ENCODE peak calls at places on chromosome 6, in eight cellular contexts. One of them, this sample, is unnamed.

GRCh38 chr6:37155394-37156312 is 14.3 kb upstream of the PIM1 start:
- DNase-seq in Calu3: no peak
- DNase-seq in GM23338: no peak
- DNase-seq in CD4-positive, alpha-beta T cell: no peak
- DNase-seq in SK-N-SH: no peak
- DNase-seq in AG09309: no peak
- DNase-seq in esophagus squamous epithelium: no peak
- DNase-seq in neural progenitor cell: no peak
- DNase-seq in this sample: peak

GRCh38 chr6:119351005-119351394 is 1.4 kb upstream of the MAN1A1 start:
- DNase-seq in esophagus squamous epithelium: no peak
- DNase-seq in CD4-positive, alpha-beta T cell: no peak
- DNase-seq in SK-N-SH: peak
- DNase-seq in Calu3: no peak
- DNase-seq in neural progenitor cell: no peak
- DNase-seq in AG09309: peak
- DNase-seq in GM23338: no peak
- DNase-seq in this sample: peak

GRCh38 chr6:121794630-121795029 is 359.2 kb downstream of the GJA1 start:
- DNase-seq in GM23338: no peak
- DNase-seq in Calu3: peak
- DNase-seq in SK-N-SH: no peak
- DNase-seq in neural progenitor cell: no peak
- DNase-seq in CD4-positive, alpha-beta T cell: no peak
- DNase-seq in AG09309: peak
- DNase-seq in esophagus squamous epithelium: no peak
- DNase-seq in this sample: no peak

GRCh38 chr6:80205404-80205803 is 98.9 kb downstream of the BCKDHB start:
- DNase-seq in Calu3: no peak
- DNase-seq in esophagus squamous epithelium: no peak
- DNase-seq in neural progenitor cell: no peak
- DNase-seq in GM23338: no peak
- DNase-seq in CD4-positive, alpha-beta T cell: no peak
- DNase-seq in AG09309: no peak
- DNase-seq in SK-N-SH: no peak
- DNase-seq in this sample: no peak

GRCh38 chr6:111624391-111625098 is 18.9 kb upstream of the TRAF3IP2 start:
- DNase-seq in SK-N-SH: no peak
- DNase-seq in esophagus squamous epithelium: no peak
- DNase-seq in AG09309: no peak
- DNase-seq in neural progenitor cell: no peak
- DNase-seq in Calu3: no peak
- DNase-seq in GM23338: no peak
- DNase-seq in CD4-positive, alpha-beta T cell: no peak
- DNase-seq in this sample: no peak

GRCh38 chr6:95203153-95203754 is 374.1 kb upstream of the MANEA start:
- DNase-seq in Calu3: peak
- DNase-seq in CD4-positive, alpha-beta T cell: no peak
- DNase-seq in AG09309: no peak
- DNase-seq in SK-N-SH: peak
- DNase-seq in esophagus squamous epithelium: no peak
- DNase-seq in neural progenitor cell: peak
- DNase-seq in GM23338: peak
- DNase-seq in this sample: peak

GRCh38 chr6:6785163-6785521 is 196.6 kb downstream of the LY86 start:
- DNase-seq in esophagus squamous epithelium: no peak
- DNase-seq in AG09309: no peak
- DNase-seq in neural progenitor cell: no peak
- DNase-seq in Calu3: no peak
- DNase-seq in SK-N-SH: no peak
- DNase-seq in CD4-positive, alpha-beta T cell: no peak
- DNase-seq in GM23338: no peak
- DNase-seq in this sample: no peak

GRCh38 chr6:161031721-161032495 is 40.3 kb downstream of the MAP3K4 start:
- DNase-seq in SK-N-SH: no peak
- DNase-seq in Calu3: no peak
- DNase-seq in esophagus squamous epithelium: no peak
- DNase-seq in neural progenitor cell: no peak
- DNase-seq in AG09309: no peak
- DNase-seq in CD4-positive, alpha-beta T cell: no peak
- DNase-seq in GM23338: no peak
- DNase-seq in this sample: no peak

GRCh38 chr6:69593706-69594105 is 203.1 kb downstream of the LMBRD1 start:
- DNase-seq in SK-N-SH: no peak
- DNase-seq in GM23338: no peak
- DNase-seq in Calu3: no peak
- DNase-seq in neural progenitor cell: peak
- DNase-seq in esophagus squamous epithelium: no peak
- DNase-seq in AG09309: no peak
- DNase-seq in CD4-positive, alpha-beta T cell: no peak
- DNase-seq in this sample: no peak

GRCh38 chr6:44022296-44022661 is 105.0 kb downstream of the MRPL14 start:
- DNase-seq in GM23338: no peak
- DNase-seq in SK-N-SH: no peak
- DNase-seq in neural progenitor cell: no peak
- DNase-seq in Calu3: no peak
- DNase-seq in CD4-positive, alpha-beta T cell: no peak
- DNase-seq in AG09309: no peak
- DNase-seq in esophagus squamous epithelium: no peak
- DNase-seq in this sample: no peak

GRCh38 chr6:3940703-3941102 is 91.5 kb downstream of the FAM50B start:
- DNase-seq in neural progenitor cell: no peak
- DNase-seq in AG09309: no peak
- DNase-seq in GM23338: no peak
- DNase-seq in esophagus squamous epithelium: no peak
- DNase-seq in Calu3: no peak
- DNase-seq in SK-N-SH: no peak
- DNase-seq in CD4-positive, alpha-beta T cell: no peak
- DNase-seq in this sample: no peak

GRCh38 chr6:86966271-86966670 is 28.9 kb downstream of the HTR1E start:
- DNase-seq in SK-N-SH: no peak
- DNase-seq in Calu3: no peak
- DNase-seq in neural progenitor cell: no peak
- DNase-seq in esophagus squamous epithelium: no peak
- DNase-seq in GM23338: no peak
- DNase-seq in CD4-positive, alpha-beta T cell: no peak
- DNase-seq in AG09309: no peak
- DNase-seq in this sample: no peak

GRCh38 chr6:97885230-97885772 is 602.3 kb upstream of the MMS22L start:
- DNase-seq in esophagus squamous epithelium: no peak
- DNase-seq in neural progenitor cell: no peak
- DNase-seq in AG09309: no peak
- DNase-seq in SK-N-SH: no peak
- DNase-seq in Calu3: no peak
- DNase-seq in GM23338: no peak
- DNase-seq in CD4-positive, alpha-beta T cell: no peak
- DNase-seq in this sample: no peak

GRCh38 chr6:125804264-125804663 is 13.5 kb downstream of the NCOA7 start:
- DNase-seq in GM23338: no peak
- DNase-seq in Calu3: no peak
- DNase-seq in AG09309: no peak
- DNase-seq in esophagus squamous epithelium: no peak
- DNase-seq in SK-N-SH: no peak
- DNase-seq in neural progenitor cell: no peak
- DNase-seq in CD4-positive, alpha-beta T cell: no peak
- DNase-seq in this sample: peak

GRCh38 chr6:79536615-79536968 is 638 bp downstream of the LCA5 start:
- DNase-seq in neural progenitor cell: peak
- DNase-seq in GM23338: no peak
- DNase-seq in AG09309: no peak
- DNase-seq in esophagus squamous epithelium: no peak
- DNase-seq in Calu3: peak
- DNase-seq in CD4-positive, alpha-beta T cell: no peak
- DNase-seq in SK-N-SH: no peak
- DNase-seq in this sample: no peak

GRCh38 chr6:111664565-111665039 is 58.9 kb upstream of the TRAF3IP2 start:
- DNase-seq in GM23338: no peak
- DNase-seq in CD4-positive, alpha-beta T cell: no peak
- DNase-seq in SK-N-SH: no peak
- DNase-seq in Calu3: no peak
- DNase-seq in neural progenitor cell: no peak
- DNase-seq in AG09309: no peak
- DNase-seq in esophagus squamous epithelium: no peak
- DNase-seq in this sample: no peak

GRCh38 chr6:94270040-94270689 is 850.8 kb upstream of the EPHA7 start:
- DNase-seq in CD4-positive, alpha-beta T cell: no peak
- DNase-seq in neural progenitor cell: peak
- DNase-seq in AG09309: no peak
- DNase-seq in Calu3: no peak
- DNase-seq in GM23338: no peak
- DNase-seq in esophagus squamous epithelium: no peak
- DNase-seq in SK-N-SH: no peak
- DNase-seq in this sample: no peak

GRCh38 chr6:11854418-11855165 is 76.0 kb upstream of the ADTRP start:
- DNase-seq in CD4-positive, alpha-beta T cell: no peak
- DNase-seq in Calu3: no peak
- DNase-seq in SK-N-SH: no peak
- DNase-seq in AG09309: no peak
- DNase-seq in GM23338: no peak
- DNase-seq in esophagus squamous epithelium: no peak
- DNase-seq in neural progenitor cell: no peak
- DNase-seq in this sample: no peak

GRCh38 chr6:117906905-117907599 is at the start of gene SLC35F1:
- DNase-seq in Calu3: peak
- DNase-seq in CD4-positive, alpha-beta T cell: no peak
- DNase-seq in SK-N-SH: peak
- DNase-seq in GM23338: peak
- DNase-seq in neural progenitor cell: peak
- DNase-seq in AG09309: no peak
- DNase-seq in esophagus squamous epithelium: no peak
- DNase-seq in this sample: peak

GRCh38 chr6:34056301-34056700 is 89.6 kb downstream of the GRM4 start:
- DNase-seq in Calu3: peak
- DNase-seq in SK-N-SH: no peak
- DNase-seq in AG09309: peak
- DNase-seq in esophagus squamous epithelium: no peak
- DNase-seq in CD4-positive, alpha-beta T cell: no peak
- DNase-seq in neural progenitor cell: peak
- DNase-seq in GM23338: peak
- DNase-seq in this sample: no peak

GRCh38 chr6:26292709-26293108 is 72.3 kb upstream of the BTN3A2 start:
- DNase-seq in AG09309: no peak
- DNase-seq in Calu3: no peak
- DNase-seq in CD4-positive, alpha-beta T cell: no peak
- DNase-seq in SK-N-SH: no peak
- DNase-seq in GM23338: no peak
- DNase-seq in neural progenitor cell: no peak
- DNase-seq in esophagus squamous epithelium: no peak
- DNase-seq in this sample: no peak

GRCh38 chr6:5989141-5989723 is 17.5 kb downstream of the NRN1 start:
- DNase-seq in SK-N-SH: no peak
- DNase-seq in Calu3: no peak
- DNase-seq in CD4-positive, alpha-beta T cell: no peak
- DNase-seq in esophagus squamous epithelium: no peak
- DNase-seq in AG09309: peak
- DNase-seq in neural progenitor cell: no peak
- DNase-seq in GM23338: no peak
- DNase-seq in this sample: no peak

GRCh38 chr6:7401103-7401502 is 11.5 kb downstream of the RIOK1 start:
- DNase-seq in CD4-positive, alpha-beta T cell: no peak
- DNase-seq in AG09309: peak
- DNase-seq in esophagus squamous epithelium: no peak
- DNase-seq in GM23338: no peak
- DNase-seq in neural progenitor cell: no peak
- DNase-seq in Calu3: no peak
- DNase-seq in SK-N-SH: no peak
- DNase-seq in this sample: no peak

GRCh38 chr6:44056392-44057237 is 70.6 kb downstream of the MRPL14 start:
- DNase-seq in SK-N-SH: peak
- DNase-seq in CD4-positive, alpha-beta T cell: no peak
- DNase-seq in esophagus squamous epithelium: no peak
- DNase-seq in neural progenitor cell: no peak
- DNase-seq in AG09309: no peak
- DNase-seq in Calu3: no peak
- DNase-seq in GM23338: no peak
- DNase-seq in this sample: no peak

GRCh38 chr6:80618953-80619352 is 512.5 kb downstream of the BCKDHB start:
- DNase-seq in CD4-positive, alpha-beta T cell: no peak
- DNase-seq in GM23338: no peak
- DNase-seq in esophagus squamous epithelium: no peak
- DNase-seq in SK-N-SH: no peak
- DNase-seq in neural progenitor cell: no peak
- DNase-seq in Calu3: no peak
- DNase-seq in AG09309: no peak
- DNase-seq in this sample: no peak

GRCh38 chr6:113414511-113414910 is 442.6 kb upstream of the MARCKS start:
- DNase-seq in SK-N-SH: peak
- DNase-seq in neural progenitor cell: no peak
- DNase-seq in esophagus squamous epithelium: no peak
- DNase-seq in AG09309: peak
- DNase-seq in CD4-positive, alpha-beta T cell: no peak
- DNase-seq in Calu3: peak
- DNase-seq in GM23338: no peak
- DNase-seq in this sample: no peak
- TF ChIP-seq CTCF in SK-N-SH: peak
- TF ChIP-seq CTCF in neural progenitor cell: peak
- TF ChIP-seq CTCF in esophagus squamous epithelium: peak
- TF ChIP-seq CTCF in AG09309: peak
- TF ChIP-seq CTCF in CD4-positive, alpha-beta T cell: no peak
- TF ChIP-seq CTCF in Calu3: peak
- TF ChIP-seq CTCF in GM23338: peak
- TF ChIP-seq CTCF in this sample: peak

GRCh38 chr6:39370021-39370420 is 47.5 kb upstream of the KCNK16 start:
- DNase-seq in CD4-positive, alpha-beta T cell: no peak
- DNase-seq in GM23338: no peak
- DNase-seq in AG09309: no peak
- DNase-seq in Calu3: no peak
- DNase-seq in SK-N-SH: no peak
- DNase-seq in neural progenitor cell: no peak
- DNase-seq in esophagus squamous epithelium: no peak
- DNase-seq in this sample: no peak
- TF ChIP-seq CTCF in CD4-positive, alpha-beta T cell: no peak
- TF ChIP-seq CTCF in GM23338: peak
- TF ChIP-seq CTCF in AG09309: peak
- TF ChIP-seq CTCF in Calu3: no peak
- TF ChIP-seq CTCF in SK-N-SH: peak
- TF ChIP-seq CTCF in neural progenitor cell: no peak
- TF ChIP-seq CTCF in esophagus squamous epithelium: peak
- TF ChIP-seq CTCF in this sample: no peak

DNA sequence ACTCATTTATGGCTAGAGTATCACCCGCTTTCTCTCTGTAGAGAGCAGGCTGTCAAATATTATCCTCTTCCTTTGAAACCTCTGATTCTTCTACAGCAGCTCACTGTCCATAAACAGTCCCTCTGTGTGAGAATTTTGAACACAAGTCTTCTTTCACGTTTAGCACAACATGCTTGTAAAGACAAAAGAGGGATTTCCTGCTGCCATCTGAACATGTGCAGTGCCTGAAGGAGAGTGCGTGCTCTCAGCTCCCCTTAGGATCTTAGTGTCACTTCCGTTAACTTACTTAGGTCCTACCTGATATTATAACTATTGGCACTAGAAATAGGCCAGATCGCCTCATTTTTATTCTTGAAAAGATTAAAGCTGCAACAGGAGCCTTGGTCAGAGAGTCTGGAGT is 50.9 kb downstream of the FNDC1 start:
- DNase-seq in GM23338: no peak
- DNase-seq in neural progenitor cell: no peak
- DNase-seq in esophagus squamous epithelium: no peak
- DNase-seq in AG09309: no peak
- DNase-seq in Calu3: no peak
- DNase-seq in CD4-positive, alpha-beta T cell: no peak
- DNase-seq in SK-N-SH: no peak
- DNase-seq in this sample: no peak
- TF ChIP-seq CTCF in GM23338: no peak
- TF ChIP-seq CTCF in neural progenitor cell: no peak
- TF ChIP-seq CTCF in esophagus squamous epithelium: no peak
- TF ChIP-seq CTCF in AG09309: no peak
- TF ChIP-seq CTCF in Calu3: no peak
- TF ChIP-seq CTCF in CD4-positive, alpha-beta T cell: no peak
- TF ChIP-seq CTCF in SK-N-SH: no peak
- TF ChIP-seq CTCF in this sample: no peak

GRCh38 chr6:18155864-18156396 is 708 bp downstream of the KDM1B start:
- DNase-seq in GM23338: peak
- DNase-seq in CD4-positive, alpha-beta T cell: peak
- DNase-seq in AG09309: no peak
- DNase-seq in SK-N-SH: peak
- DNase-seq in neural progenitor cell: peak
- DNase-seq in esophagus squamous epithelium: peak
- DNase-seq in Calu3: peak
- DNase-seq in this sample: peak
- TF ChIP-seq CTCF in GM23338: peak
- TF ChIP-seq CTCF in CD4-positive, alpha-beta T cell: no peak
- TF ChIP-seq CTCF in AG09309: peak
- TF ChIP-seq CTCF in SK-N-SH: peak
- TF ChIP-seq CTCF in neural progenitor cell: peak
- TF ChIP-seq CTCF in esophagus squamous epithelium: peak
- TF ChIP-seq CTCF in Calu3: no peak
- TF ChIP-seq CTCF in this sample: peak